ENCODE peak calls at places on chromosome 5, in five cellular contexts. H is HepG2, M is HCT116, A is HL-60, Q is K562. V is an unnamed sample.

GRCh38 chr5:134449167-134449566 is 37.5 kb upstream of the CDKN2AIPNL start:
- DNase-seq in H (no peak), M (no peak), A (no peak), Q (no peak), V (no peak)

GRCh38 chr5:81391-82021 is 10.5 kb upstream of the PLEKHG4B start:
- DNase-seq in H (no peak), M (no peak), A (no peak), Q (no peak), V (no peak)

GRCh38 chr5:156699147-156699546 is 150.9 kb upstream of the PPP1R2B start:
- DNase-seq in H (no peak), M (no peak), A (no peak), Q (no peak), V (no peak)

GRCh38 chr5:33059081-33059480 is 348.0 kb downstream of the NPR3 start:
- DNase-seq in H (no peak), M (no peak), A (no peak), Q (no peak), V (no peak)

GRCh38 chr5:160470437-160471341 is 49.0 kb downstream of the PTTG1 start:
- DNase-seq in H (no peak), M (no peak), A (peak; percentile 35), Q (no peak), V (no peak)

GRCh38 chr5:56494300-56494704 is 261.2 kb upstream of the ANKRD55 start:
- DNase-seq in H (no peak), M (no peak), A (peak; percentile 3), Q (peak; percentile 44), V (no peak)

GRCh38 chr5:113190347-113190746 is 213.7 kb downstream of the DCP2 start:
- DNase-seq in H (no peak), M (no peak), A (no peak), Q (no peak), V (no peak)

GRCh38 chr5:67050635-67051034 is 146.0 kb downstream of the CD180 start:
- DNase-seq in H (no peak), M (no peak), A (no peak), Q (no peak), V (no peak)

GRCh38 chr5:90528704-90529233 is 615 bp downstream of the LYSMD3 start:
- DNase-seq in H (no peak), M (no peak), A (peak; percentile 1), Q (peak; percentile 22), V (peak; percentile 17)

GRCh38 chr5:136094913-136095641 is 37.6 kb upstream of the SMAD5 start:
- DNase-seq in H (no peak), M (no peak), A (no peak), Q (no peak), V (no peak)

GRCh38 chr5:172089298-172090117 is 83.1 kb upstream of the FBXW11 start:
- DNase-seq in H (no peak), M (no peak), A (no peak), Q (no peak), V (no peak)

GRCh38 chr5:139488269-139488668 is 5.7 kb upstream of the STING1 start:
- DNase-seq in H (no peak), M (no peak), A (peak; percentile 63), Q (no peak), V (no peak)

GRCh38 chr5:17343675-17344074 is 126.2 kb downstream of the BASP1 start:
- DNase-seq in H (no peak), M (peak; percentile 2), A (no peak), Q (no peak), V (no peak)

GRCh38 chr5:163724305-163724704 is 218.9 kb downstream of the MAT2B start:
- DNase-seq in H (no peak), M (no peak), A (no peak), Q (no peak), V (no peak)

GRCh38 chr5:50593681-50594080 is 72.8 kb upstream of the PARP8 start:
- DNase-seq in H (no peak), M (no peak), A (no peak), Q (no peak), V (no peak)

GRCh38 chr5:53025506-53025905 is 36.4 kb downstream of the ITGA2 start:
- DNase-seq in H (peak; percentile 59), M (no peak), A (no peak), Q (no peak), V (no peak)

GRCh38 chr5:53029608-53030007 is 40.5 kb downstream of the ITGA2 start:
- DNase-seq in H (no peak), M (no peak), A (no peak), Q (no peak), V (no peak)

GRCh38 chr5:53030828-53031425 is 41.8 kb downstream of the ITGA2 start:
- DNase-seq in H (no peak), M (no peak), A (no peak), Q (no peak), V (no peak)

GRCh38 chr5:53024535-53024934 is 35.4 kb downstream of the ITGA2 start:
- DNase-seq in H (no peak), M (no peak), A (no peak), Q (no peak), V (no peak)

DNA sequence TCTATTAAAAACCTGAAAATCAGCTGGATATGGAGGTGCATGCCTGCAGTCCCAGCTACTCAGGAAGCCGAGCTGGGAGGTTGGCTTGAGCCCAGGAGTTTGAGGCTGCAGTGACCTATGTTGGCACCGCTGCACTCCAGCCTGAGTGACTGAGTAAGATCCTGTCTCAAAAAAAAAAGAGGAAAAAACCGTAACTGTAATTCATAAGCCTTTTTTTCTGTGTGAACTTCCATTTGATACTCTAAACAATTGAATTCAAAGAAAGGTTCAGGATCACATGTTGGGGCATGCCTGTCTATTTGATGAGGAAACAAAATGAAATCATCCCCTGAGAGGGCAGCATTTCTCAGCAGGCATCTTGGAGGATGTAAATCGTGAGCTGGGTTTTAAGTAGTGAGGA is 38.8 kb downstream of the ITGA2 start:
- DNase-seq in H (no peak), M (no peak), A (no peak), Q (no peak), V (no peak)
- TF ChIP-seq CTCF in H (no peak), M (no peak), A (no peak), Q (no peak), V (no peak)

GRCh38 chr5:173616577-173617118 is at the start of gene BOD1:
- DNase-seq in H (peak; percentile 96), M (peak; percentile 96), A (peak; percentile 99), Q (peak; percentile 91), V (peak; percentile 100)
- TF ChIP-seq POLR2AphosphoS5 in H (peak; percentile 68), M (peak; percentile 47), A (peak; percentile 36), Q (no peak), V (no peak)

GRCh38 chr5:3167473-3167872 is 416.0 kb upstream of the IRX2 start:
- DNase-seq in H (no peak), M (no peak), A (no peak), Q (no peak), V (no peak)

GRCh38 chr5:3161672-3162071 is 410.2 kb upstream of the IRX2 start:
- DNase-seq in H (no peak), M (no peak), A (no peak), Q (no peak), V (no peak)

DNA sequence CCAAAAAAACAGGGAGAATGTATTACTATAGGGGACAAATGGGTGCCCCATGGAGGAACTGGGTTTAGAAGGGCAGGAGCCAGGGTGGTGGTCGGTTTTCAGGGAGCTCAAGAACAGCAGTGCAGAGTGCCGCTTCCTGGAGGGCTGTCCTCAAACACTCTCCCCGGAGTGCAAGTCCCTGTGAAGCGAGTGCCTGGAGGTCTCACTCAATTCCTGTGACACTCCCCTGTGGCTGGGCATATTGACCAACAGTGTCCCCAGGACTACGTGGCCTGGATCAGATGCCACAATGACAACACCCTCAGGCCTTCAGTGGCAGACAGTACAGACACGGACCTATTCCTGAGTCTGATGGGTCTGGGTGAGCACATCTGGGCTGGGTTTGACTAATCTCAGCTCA is 412.1 kb upstream of the IRX2 start:
- DNase-seq in H (no peak), M (no peak), A (no peak), Q (no peak), V (no peak)
- TF ChIP-seq REST in H (no peak), M (no peak), A (no peak), Q (no peak), V (no peak)

GRCh38 chr5:175059687-175060194 is 335.4 kb downstream of the MSX2 start:
- DNase-seq in H (peak; percentile 24), M (peak; percentile 10), A (peak; percentile 2), Q (no peak), V (peak; percentile 92)
- TF ChIP-seq CTCF in H (peak; percentile 10), M (peak; percentile 51), A (no peak), Q (peak; percentile 6), V (peak; percentile 53)

GRCh38 chr5:147065071-147065470 is 169.8 kb upstream of the STK32A start:
- DNase-seq in H (no peak), M (no peak), A (no peak), Q (no peak), V (no peak)
- TF ChIP-seq POLR2AphosphoS5 in H (no peak), M (no peak), A (no peak), Q (no peak), V (no peak)

GRCh38 chr5:133291524-133291923 is 239.7 kb downstream of the HSPA4 start:
- DNase-seq in H (no peak), M (no peak), A (no peak), Q (no peak), V (no peak)

GRCh38 chr5:133290669-133291235 is 238.9 kb downstream of the HSPA4 start:
- DNase-seq in H (no peak), M (no peak), A (no peak), Q (no peak), V (no peak)

GRCh38 chr5:133294380-133294779 is 242.6 kb downstream of the HSPA4 start:
- DNase-seq in H (no peak), M (no peak), A (no peak), Q (no peak), V (no peak)

GRCh38 chr5:133293953-133294352 is 242.1 kb downstream of the HSPA4 start:
- DNase-seq in H (no peak), M (no peak), A (no peak), Q (no peak), V (no peak)

GRCh38 chr5:133292300-133292699 is 240.5 kb downstream of the HSPA4 start:
- DNase-seq in H (no peak), M (peak; percentile 69), A (no peak), Q (no peak), V (no peak)
- TF ChIP-seq REST in H (no peak), M (no peak), A (no peak), Q (no peak), V (no peak)

GRCh38 chr5:133405275-133406034 is 206.9 kb downstream of the FSTL4 start:
- DNase-seq in H (no peak), M (no peak), A (no peak), Q (no peak), V (no peak)

GRCh38 chr5:133406208-133406607 is 206.1 kb downstream of the FSTL4 start:
- DNase-seq in H (no peak), M (no peak), A (no peak), Q (no peak), V (no peak)

GRCh38 chr5:133403741-133404364 is 208.5 kb downstream of the FSTL4 start:
- DNase-seq in H (no peak), M (no peak), A (no peak), Q (no peak), V (no peak)

GRCh38 chr5:133402781-133403180 is 209.6 kb downstream of the FSTL4 start:
- DNase-seq in H (no peak), M (no peak), A (no peak), Q (no peak), V (no peak)

GRCh38 chr5:133404724-133405123 is 207.6 kb downstream of the FSTL4 start:
- DNase-seq in H (no peak), M (no peak), A (no peak), Q (no peak), V (peak; percentile 61)
- TF ChIP-seq CTCF in H (peak; percentile 9), M (no peak), A (no peak), Q (peak; percentile 32), V (peak; percentile 53)

V was measured in GM23338.